ENCODE peak calls at places on chromosomes 3 and 15, in nine cellular contexts. I, N, P, Q, L, J, S, V and O are unnamed samples.

GRCh38 chr3:153372326-153372725 is 210.3 kb downstream of the RAP2B start:
- DNase-seq in N (no peak), S (no peak), Q (no peak), P (no peak), I (no peak), L (no peak), J (no peak), V (no peak), O (no peak)

GRCh38 chr3:108242776-108243175 is 20.6 kb upstream of the IFT57 start:
- DNase-seq in N (no peak), J (no peak), L (no peak), I (no peak), Q (no peak), V (no peak), S (no peak), P (no peak), O (no peak)

GRCh38 chr3:183182073-183182472 is 19.5 kb upstream of the LAMP3 start:
- DNase-seq in I (no peak), Q (no peak), N (no peak), L (no peak), S (no peak), P (peak), J (no peak), V (no peak), O (no peak)

GRCh38 chr3:196238612-196239190 is 22.4 kb downstream of the SLC51A start:
- DNase-seq in S (no peak), I (no peak), P (no peak), L (no peak), Q (no peak), N (no peak), J (no peak), V (no peak), O (no peak)

GRCh38 chr15:56866798-56867197 is 51.6 kb upstream of the TCF12 start:
- DNase-seq in Q (no peak), S (no peak), J (no peak), I (no peak), L (no peak), P (no peak), N (no peak), V (no peak), O (no peak)

GRCh38 chr3:86563358-86563970 is 427.5 kb downstream of the VGLL3 start:
- DNase-seq in L (peak), S (peak), I (no peak), V (no peak), J (peak), N (no peak), P (peak), Q (no peak), O (peak)

GRCh38 chr3:141878812-141879211 is 2.4 kb downstream of the ATP1B3 start:
- DNase-seq in S (no peak), N (peak), Q (no peak), I (no peak), J (no peak), P (peak), L (no peak), V (no peak), O (peak)

GRCh38 chr3:129575987-129576364 is 30.5 kb downstream of the PLXND1 start:
- DNase-seq in J (no peak), L (no peak), S (no peak), V (no peak), N (no peak), P (peak), I (no peak), Q (no peak), O (no peak)

GRCh38 chr3:170584585-170585007 is 1.3 kb downstream of the SLC7A14 start:
- DNase-seq in L (peak), V (peak), P (peak), N (peak), Q (peak), J (peak), S (peak), I (no peak), O (no peak)

GRCh38 chr15:45088801-45089711 is 24.9 kb downstream of the DUOX2 start:
- DNase-seq in V (no peak), L (no peak), Q (no peak), J (no peak), S (no peak), I (no peak), N (peak), P (no peak), O (no peak)

GRCh38 chr3:128383316-128384235 is 83.1 kb downstream of the DNAJB8 start:
- DNase-seq in P (peak), Q (no peak), J (no peak), N (peak), V (no peak), L (peak), I (peak), S (no peak), O (no peak)

GRCh38 chr15:100944237-100944875 is 25.2 kb downstream of the LRRK1 start:
- DNase-seq in Q (no peak), S (no peak), J (no peak), V (no peak), N (no peak), P (no peak), I (no peak), L (no peak), O (no peak)

GRCh38 chr3:127803619-127804018 is 18.7 kb downstream of the MGLL start:
- DNase-seq in J (peak), L (no peak), P (no peak), N (no peak), I (no peak), Q (peak), S (no peak), V (no peak), O (no peak)

GRCh38 chr3:71441925-71442620 is 141.5 kb downstream of the FOXP1 start:
- DNase-seq in N (no peak), I (no peak), V (no peak), L (no peak), Q (no peak), P (no peak), S (no peak), J (no peak), O (no peak)

GRCh38 chr3:148604270-148605085 is 93.2 kb upstream of the AGTR1 start:
- DNase-seq in J (no peak), Q (peak), N (no peak), I (no peak), V (no peak), L (no peak), S (no peak), P (no peak), O (no peak)

GRCh38 chr15:28112101-28112760 is 13.1 kb upstream of the OCA2 start:
- DNase-seq in V (no peak), Q (peak), J (no peak), I (no peak), N (no peak), S (no peak), L (no peak), P (no peak), O (no peak)

GRCh38 chr15:41621200-41622193 is 38.7 kb upstream of the MGA start:
- DNase-seq in J (peak), V (peak), I (peak), P (peak), Q (peak), L (peak), S (peak), N (peak), O (peak)

GRCh38 chr15:32089851-32090359 is 59.6 kb downstream of the CHRNA7 start:
- DNase-seq in N (no peak), I (no peak), S (no peak), P (no peak), L (no peak), V (no peak), J (no peak), Q (no peak), O (no peak)

GRCh38 chr3:105853801-105854432 is 14.9 kb downstream of the CBLB start:
- DNase-seq in S (no peak), P (no peak), I (no peak), J (no peak), N (no peak), V (no peak), Q (no peak), L (no peak), O (no peak)

GRCh38 chr3:197019535-197019934 is 10.1 kb downstream of the MELTF start:
- DNase-seq in L (no peak), I (no peak), N (no peak), Q (peak), S (no peak), P (no peak), J (no peak), V (no peak), O (no peak)

GRCh38 chr3:37140899-37141541 is 33.4 kb downstream of the LRRFIP2 start:
- DNase-seq in Q (no peak), I (no peak), N (no peak), L (no peak), S (no peak), V (no peak), P (no peak), J (no peak), O (no peak)

GRCh38 chr15:39014682-39015081 is 450.1 kb upstream of the RASGRP1 start:
- DNase-seq in J (no peak), S (no peak), Q (no peak), N (no peak), I (no peak), L (no peak), P (no peak), V (no peak), O (no peak)

GRCh38 chr15:52765779-52766178 is 24.4 kb downstream of the ONECUT1 start:
- DNase-seq in V (no peak), S (no peak), P (peak), I (no peak), L (peak), N (no peak), J (no peak), Q (no peak), O (no peak)

GRCh38 chr3:10493202-10493589 is 12.2 kb downstream of the ATP2B2 start:
- DNase-seq in N (no peak), L (no peak), I (no peak), Q (no peak), P (no peak), S (no peak), J (no peak), V (no peak), O (no peak)

GRCh38 chr3:172461530-172462138 is 13.4 kb upstream of the GHSR start:
- DNase-seq in L (peak), I (no peak), P (peak), V (no peak), N (peak), S (peak), Q (no peak), J (peak), O (peak)

GRCh38 chr3:11356269-11356668 is 84.1 kb downstream of the ATG7 start:
- DNase-seq in I (no peak), L (no peak), V (no peak), Q (no peak), S (no peak), P (no peak), J (no peak), N (no peak), O (no peak)

GRCh38 chr15:75943713-75944215 is 40.1 kb downstream of the FBXO22 start:
- DNase-seq in Q (no peak), N (no peak), P (no peak), L (no peak), I (no peak), S (no peak), J (no peak), V (no peak), O (no peak)

GRCh38 chr15:41653760-41654159 is 6.4 kb upstream of the MGA start:
- DNase-seq in P (no peak), S (no peak), N (no peak), I (no peak), L (no peak), V (no peak), Q (no peak), J (no peak), O (no peak)

GRCh38 chr3:132222868-132223538 is 94.2 kb upstream of the ACP3 start:
- DNase-seq in I (no peak), P (peak), Q (no peak), S (no peak), V (no peak), N (peak), J (no peak), L (no peak), O (no peak)

GRCh38 chr3:169678122-169678521 is 14.6 kb upstream of the MECOM start:
- DNase-seq in N (no peak), L (no peak), S (no peak), J (no peak), I (no peak), P (no peak), V (no peak), Q (no peak), O (no peak)

GRCh38 chr15:48330045-48330840 is 986 bp upstream of the DUT start:
- DNase-seq in S (peak), P (no peak), Q (no peak), N (no peak), L (no peak), V (no peak), I (no peak), J (no peak), O (no peak)

GRCh38 chr3:161759444-161759843 is 262.8 kb downstream of the OTOL1 start:
- DNase-seq in S (no peak), L (no peak), P (no peak), N (no peak), V (no peak), Q (no peak), I (no peak), J (no peak), O (no peak)

GRCh38 chr3:28077566-28077965 is 163.9 kb upstream of the CMC1 start:
- DNase-seq in N (peak), Q (no peak), L (no peak), I (no peak), V (no peak), J (peak), P (peak), S (no peak), O (no peak)

GRCh38 chr3:23202921-23203650 is at the start of gene UBE2E2:
- DNase-seq in Q (peak), V (peak), S (no peak), P (peak), N (peak), I (peak), L (peak), J (peak), O (no peak)

GRCh38 chr3:98829246-98829832 is 66.2 kb downstream of the ST3GAL6 start:
- DNase-seq in N (no peak), L (no peak), Q (no peak), J (no peak), P (no peak), I (no peak), V (no peak), S (no peak), O (no peak)

GRCh38 chr3:134526319-134526718 is 40.5 kb downstream of the CEP63 start:
- DNase-seq in N (no peak), P (no peak), L (no peak), J (no peak), Q (no peak), I (no peak), S (no peak), V (no peak), O (no peak)

GRCh38 chr3:30347679-30348216 is 258.7 kb upstream of the TGFBR2 start:
- DNase-seq in V (no peak), I (peak), J (no peak), L (peak), N (no peak), S (no peak), P (peak), Q (no peak), O (peak)

GRCh38 chr15:60563066-60563465 is 84.1 kb upstream of the ICE2 start:
- DNase-seq in J (no peak), P (peak), L (no peak), N (no peak), Q (no peak), I (no peak), V (no peak), S (no peak), O (no peak)